ENCODE peak calls at places on chromosomes 13 and 19, in five cellular contexts. P is AG04449; D is stimulated activated CD8-positive, alpha-beta memory T cell treated with anti-CD3 and anti-CD28 coated beads, Interleukin-15, amount 100 ng/mL, for 1 hour; Q is stimulated activated naive CD4-positive, alpha-beta T cell; G is activated CD4-positive, CD25-positive, alpha-beta regulatory T cell. O is an unnamed sample.

GRCh38 chr19:4647676-4648644 is 8.6 kb downstream of the TNFAIP8L1 start:
- DNase-seq in P (no peak), D (no peak), Q (no peak), G (no peak), O (peak)

GRCh38 chr13:49022472-49023144 is 46.9 kb downstream of the FNDC3A start:
- DNase-seq in P (no peak), D (no peak), Q (no peak), G (no peak), O (no peak)

GRCh38 chr13:113547248-113547971 is 37.1 kb upstream of the TFDP1 start:
- DNase-seq in P (no peak), D (no peak), Q (no peak), G (no peak), O (peak)

GRCh38 chr13:28609936-28610335 is 49.0 kb upstream of the POMP start:
- DNase-seq in P (peak), D (no peak), Q (no peak), G (no peak), O (no peak)

GRCh38 chr19:13342672-13343071 is 163.6 kb downstream of the CACNA1A start:
- DNase-seq in P (no peak), D (no peak), Q (no peak), G (no peak), O (no peak)

GRCh38 chr13:44132710-44133109 is 240.9 kb upstream of the SERP2 start:
- DNase-seq in P (no peak), D (no peak), Q (no peak), G (no peak), O (no peak)

GRCh38 chr13:97359181-97360057 is 74.5 kb upstream of the RAP2A start:
- DNase-seq in P (no peak), D (peak), Q (peak), G (peak), O (peak)

GRCh38 chr19:45103200-45103624 is 10.2 kb downstream of the PPP1R37 start:
- DNase-seq in P (no peak), D (no peak), Q (peak), G (no peak), O (peak)

GRCh38 chr19:46859637-46860124 is 1.1 kb upstream of the ARHGAP35 start:
- DNase-seq in P (no peak), D (no peak), Q (no peak), G (no peak), O (no peak)

GRCh38 chr19:289651-290538 is 1.3 kb downstream of the PLPP2 start:
- DNase-seq in P (no peak), D (no peak), Q (no peak), G (no peak), O (peak)

GRCh38 chr13:73767747-73768315 is 366.4 kb downstream of the KLF12 start:
- DNase-seq in P (no peak), D (no peak), Q (no peak), G (no peak), O (peak)

O was measured in endodermal cell.